ENCODE peak calls at places on chromosomes 16 and 17, in ten cellular contexts. J, P, K, S, Z, E, Y, V, I and T are unnamed samples.

GRCh38 chr16:12256880-12257279 is 280.3 kb downstream of the SNX29 start:
- DNase-seq in S (no peak), P (no peak), K (no peak), Y (peak; percentile 26), E (peak; percentile 43), I (no peak), J (no peak), Z (no peak), V (no peak), T (no peak)

GRCh38 chr17:82023447-82024241 is 539 bp downstream of the LRRC45 start:
- DNase-seq in P (peak; percentile 58), K (peak; percentile 28), J (no peak), V (peak; percentile 56), I (peak; percentile 59), E (no peak), Z (no peak), Y (peak; percentile 49), S (no peak), T (no peak)

GRCh38 chr16:56354746-56355145 is 70.6 kb downstream of the AMFR start:
- DNase-seq in K (no peak), S (no peak), Y (no peak), Z (no peak), J (no peak), V (no peak), E (no peak), I (no peak), P (no peak), T (no peak)

GRCh38 chr17:9465216-9465921 is 110.3 kb downstream of the STX8 start:
- DNase-seq in Y (no peak), S (no peak), Z (no peak), P (peak; percentile 17), J (no peak), I (no peak), K (no peak), E (peak; percentile 39), V (peak; percentile 84), T (no peak)

GRCh38 chr17:57567278-57567677 is 177.8 kb downstream of the CCDC182 start:
- DNase-seq in Z (no peak), I (no peak), S (peak; percentile 97), V (no peak), P (no peak), Y (no peak), K (no peak), J (no peak), E (no peak), T (no peak)

GRCh38 chr16:80931985-80932720 is 74.5 kb downstream of the CMC2 start:
- DNase-seq in Z (peak; percentile 3), I (peak; percentile 67), E (peak; percentile 64), V (peak; percentile 72), J (peak; percentile 51), K (peak; percentile 29), Y (peak; percentile 67), P (peak; percentile 72), S (peak; percentile 5), T (peak; percentile 44)

GRCh38 chr17:50872710-50873424 is 6.7 kb upstream of the TOB1 start:
- DNase-seq in V (peak; percentile 85), Y (no peak), K (peak; percentile 53), I (no peak), E (peak; percentile 48), P (no peak), Z (peak; percentile 27), J (no peak), S (no peak), T (no peak)

GRCh38 chr17:80779961-80780380 is 211.7 kb upstream of the CHMP6 start:
- DNase-seq in Y (no peak), S (no peak), I (no peak), P (no peak), E (no peak), K (no peak), J (no peak), Z (no peak), V (peak; percentile 84), T (no peak)

GRCh38 chr17:29148790-29149430 is 31.3 kb downstream of the MYO18A start:
- DNase-seq in J (peak; percentile 98), V (peak; percentile 94), I (peak; percentile 94), E (peak; percentile 93), Y (peak; percentile 96), P (peak; percentile 92), K (peak; percentile 96), Z (peak; percentile 93), S (peak; percentile 95), T (peak; percentile 98)

GRCh38 chr16:1950559-1950958 is 3.9 kb downstream of the RPL3L start:
- DNase-seq in P (no peak), V (no peak), S (no peak), E (no peak), J (no peak), K (no peak), Y (no peak), I (no peak), Z (no peak), T (no peak)